ENCODE peak calls at places on chromosomes 3 and 15, in six cellular contexts. D, C, N, Y, Z and V are unnamed samples.

GRCh38 chr3:126110431-126111125 is 26.7 kb upstream of the SLC41A3 start:
- DNase-seq in Z (no peak), Y (no peak), N (no peak), C (no peak), D (no peak), V (no peak)

GRCh38 chr3:108346301-108346989 is 50.1 kb downstream of the HHLA2 start:
- DNase-seq in C (no peak), Z (no peak), Y (no peak), D (no peak), N (no peak), V (no peak)

GRCh38 chr3:107557743-107558142 is 35.0 kb downstream of the BBX start:
- DNase-seq in Y (no peak), D (no peak), Z (no peak), C (no peak), N (no peak), V (no peak)

GRCh38 chr15:86355798-86356197 is 276.1 kb downstream of the AGBL1 start:
- DNase-seq in D (no peak), N (no peak), Z (no peak), C (no peak), Y (no peak), V (no peak)

GRCh38 chr15:89074402-89075012 is 13.7 kb upstream of the ABHD2 start:
- DNase-seq in Z (no peak), C (no peak), N (no peak), Y (no peak), D (no peak), V (no peak)

GRCh38 chr15:77107068-77107467 is 36.2 kb upstream of the TSPAN3 start:
- DNase-seq in Y (no peak), N (no peak), Z (no peak), C (no peak), D (peak), V (no peak)

GRCh38 chr3:195110647-195111321 is 160.2 kb downstream of the XXYLT1 start:
- DNase-seq in N (no peak), Z (no peak), C (no peak), D (peak), Y (peak), V (no peak)

GRCh38 chr15:66986951-66987350 is 78.5 kb upstream of the SMAD3 start:
- DNase-seq in Y (no peak), Z (no peak), D (no peak), C (no peak), N (no peak), V (no peak)

GRCh38 chr3:14371573-14372474 is 30.6 kb upstream of the SLC6A6 start:
- DNase-seq in N (no peak), Z (peak), D (peak), Y (peak), C (no peak), V (no peak)

GRCh38 chr15:85609492-85609891 is 185.2 kb downstream of the KLHL25 start:
- DNase-seq in Z (no peak), Y (no peak), N (no peak), C (no peak), D (no peak), V (no peak)

GRCh38 chr15:35738370-35738769 is 192.4 kb upstream of the DPH6 start:
- DNase-seq in C (peak), Y (no peak), N (no peak), Z (peak), D (no peak), V (no peak)

GRCh38 chr3:46848271-46849097 is 14.8 kb downstream of the MYL3 start:
- DNase-seq in C (peak), N (no peak), D (peak), Y (peak), Z (peak), V (no peak)

GRCh38 chr3:58989173-58989572 is 60.7 kb downstream of the CFAP20DC start:
- DNase-seq in N (peak), Y (no peak), D (no peak), Z (peak), C (no peak), V (no peak)

GRCh38 chr3:71533588-71533987 is 49.9 kb downstream of the FOXP1 start:
- DNase-seq in Z (no peak), N (no peak), D (no peak), C (no peak), Y (no peak), V (no peak)

GRCh38 chr3:71532639-71533395 is 50.7 kb downstream of the FOXP1 start:
- DNase-seq in D (no peak), Z (peak), C (no peak), Y (no peak), N (no peak), V (no peak)

GRCh38 chr3:71536376-71536965 is 47.1 kb downstream of the FOXP1 start:
- DNase-seq in Y (no peak), N (no peak), C (no peak), Z (peak), D (no peak), V (no peak)

GRCh38 chr3:71528816-71529215 is 54.7 kb downstream of the FOXP1 start:
- DNase-seq in Z (no peak), Y (no peak), C (no peak), D (no peak), N (no peak), V (no peak)

GRCh38 chr3:71530903-71531535 is 52.5 kb downstream of the FOXP1 start:
- DNase-seq in C (peak), Y (no peak), D (peak), N (no peak), Z (no peak), V (no peak)
- H3K27ac ChIP-seq in C (no peak), Y (no peak), D (no peak), N (no peak), Z (no peak), V (no peak)

DNA sequence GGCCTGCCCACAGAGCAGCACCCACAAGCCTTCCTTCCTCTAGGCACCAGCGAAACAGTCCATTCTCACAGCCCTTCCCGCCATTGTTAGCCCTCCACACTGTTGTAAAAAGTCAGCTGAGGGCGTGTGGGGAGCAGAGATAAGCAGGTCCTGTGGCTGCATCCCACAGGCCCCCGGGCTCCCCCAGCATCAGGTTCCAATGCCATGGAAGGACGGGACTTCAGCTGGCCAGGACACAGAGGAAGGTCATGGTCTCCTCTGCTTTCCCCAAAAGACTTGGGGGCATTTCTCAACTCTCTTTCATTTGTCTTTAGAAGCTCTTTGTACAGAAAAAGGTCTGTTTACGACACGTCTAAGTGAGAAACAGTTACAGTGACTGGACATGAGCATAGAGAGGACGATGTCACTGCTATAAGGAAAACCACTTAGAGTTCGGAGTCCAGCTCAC is 85.2 kb upstream of the HERC1 start:
- DNase-seq in Y (no peak), D (no peak), C (no peak), Z (no peak), N (no peak), V (no peak)
- H3K27ac ChIP-seq in Y (no peak), D (no peak), C (no peak), Z (no peak), N (no peak), V (no peak)

GRCh38 chr15:68658641-68659358 is 80.0 kb downstream of the CORO2B start:
- DNase-seq in N (no peak), Z (no peak), Y (no peak), C (no peak), D (no peak), V (no peak)
- H3K27ac ChIP-seq in N (no peak), Z (no peak), Y (no peak), C (no peak), D (no peak), V (no peak)

GRCh38 chr3:141367038-141367730 is 1.1 kb upstream of the ZBTB38 start:
- DNase-seq in C (no peak), N (peak), D (no peak), Z (peak), Y (no peak), V (no peak)
- H3K27ac ChIP-seq in C (no peak), N (peak), D (peak), Z (peak), Y (peak), V (no peak)

GRCh38 chr15:74891469-74891868 is 1.6 kb downstream of the MPI start:
- DNase-seq in N (no peak), D (no peak), Z (no peak), Y (peak), C (no peak), V (no peak)
- H3K27ac ChIP-seq in N (no peak), D (peak), Z (no peak), Y (peak), C (no peak), V (no peak)